ENCODE peak calls at places on chromosomes 2 and 18, in eight cellular contexts. W is Ammon's horn; L is aorta; Z is KBM-7; B is transverse colon; X is neuronal stem cell; F is stimulated activated CD4-positive, alpha-beta T cell treated with anti-CD3 and anti-CD28 coated beads, Interleukin-12 subunit alpha, Interleukin-12 subunit beta, amount 100 ng/mL, for 4 hours; I is chondrocyte. A is an unnamed sample.
A peak's percentile ranks its signal among the peaks of the same experiment; 100 is the strongest.

GRCh38 chr2:29606105-29606871 is 315.1 kb downstream of the ALK start:
- DNase-seq in W (no peak), Z (no peak), F (no peak), L (no peak), B (no peak), I (no peak), X (no peak), A (no peak)

GRCh38 chr2:151261977-151262291 is 271 bp upstream of the RBM43 start:
- DNase-seq in Z (no peak), B (no peak), F (no peak), I (no peak), W (no peak), X (no peak), L (no peak), A (no peak)

GRCh38 chr2:213422211-213422610 is 137.9 kb downstream of the SPAG16 start:
- DNase-seq in B (no peak), L (no peak), Z (no peak), W (no peak), F (no peak), I (no peak), X (no peak), A (no peak)

GRCh38 chr2:65489269-65489668 is 56.9 kb upstream of the SPRED2 start:
- DNase-seq in I (no peak), Z (no peak), F (no peak), L (no peak), B (peak; percentile 43), W (no peak), X (no peak), A (no peak)

GRCh38 chr2:98348066-98348561 is 1.9 kb downstream of the CNGA3 start:
- DNase-seq in Z (peak; percentile 4), B (no peak), L (no peak), I (no peak), X (peak; percentile 30), W (peak; percentile 68), F (no peak), A (no peak)

GRCh38 chr2:240760576-240761246 is 59.3 kb downstream of the KIF1A start:
- DNase-seq in B (no peak), I (no peak), W (no peak), L (no peak), Z (no peak), F (no peak), X (no peak), A (no peak)

GRCh38 chr2:122236152-122236892 is 480.9 kb downstream of the TSN start:
- DNase-seq in B (no peak), W (peak; percentile 28), F (no peak), X (no peak), L (peak; percentile 79), I (no peak), Z (no peak), A (no peak)

GRCh38 chr2:241036397-241036963 is 38.1 kb downstream of the SNED1 start:
- DNase-seq in X (peak; percentile 56), I (no peak), W (no peak), L (no peak), B (peak; percentile 69), Z (no peak), F (peak; percentile 31), A (no peak)

GRCh38 chr2:181952413-181953226 is 33.0 kb upstream of the PPP1R1C start:
- DNase-seq in W (no peak), Z (no peak), F (no peak), B (no peak), L (no peak), X (no peak), I (no peak), A (no peak)

GRCh38 chr2:191304939-191305875 is 60.0 kb downstream of the MYO1B start:
- DNase-seq in X (no peak), L (no peak), I (no peak), Z (no peak), F (no peak), B (peak; percentile 17), W (no peak), A (peak; percentile 2)

GRCh38 chr18:35616664-35617423 is 35.3 kb downstream of the GALNT1 start:
- DNase-seq in Z (peak; percentile 90), I (no peak), B (peak; percentile 66), L (no peak), F (peak; percentile 40), W (peak; percentile 56), X (no peak), A (no peak)

GRCh38 chr2:7658486-7658885 is 741.3 kb downstream of the RNF144A start:
- DNase-seq in X (no peak), Z (no peak), I (no peak), F (no peak), W (no peak), L (no peak), B (no peak), A (no peak)

GRCh38 chr2:230885467-230886130 is 20.9 kb downstream of the ITM2C start:
- DNase-seq in Z (peak; percentile 75), X (peak; percentile 66), W (peak; percentile 91), I (peak; percentile 24), B (no peak), F (no peak), L (no peak), A (no peak)

GRCh38 chr18:21599585-21600525 is 649 bp downstream of the ESCO1 start:
- DNase-seq in I (no peak), W (no peak), F (peak; percentile 55), Z (peak; percentile 34), B (peak; percentile 73), L (no peak), X (no peak), A (peak; percentile 56)

GRCh38 chr2:126543081-126543480 is 112.9 kb upstream of the GYPC start:
- DNase-seq in Z (peak; percentile 2), B (no peak), L (no peak), F (no peak), X (no peak), I (no peak), W (no peak), A (no peak)

GRCh38 chr18:50275503-50276036 is 5.8 kb downstream of the MBD1 start:
- DNase-seq in F (no peak), X (no peak), I (no peak), Z (no peak), B (no peak), L (no peak), W (no peak), A (no peak)

GRCh38 chr2:274503-274902 is 9.8 kb downstream of the ACP1 start:
- DNase-seq in L (no peak), I (no peak), F (no peak), W (no peak), Z (peak; percentile 32), X (no peak), B (no peak), A (no peak)

GRCh38 chr18:11654736-11655604 is 34.1 kb upstream of the GNAL start:
- DNase-seq in X (peak; percentile 46), L (peak; percentile 90), Z (peak; percentile 66), B (peak; percentile 41), I (no peak), F (peak; percentile 49), W (peak; percentile 68), A (peak; percentile 15)

GRCh38 chr18:44128365-44128764 is 552.3 kb upstream of the SETBP1 start:
- DNase-seq in L (no peak), B (no peak), W (no peak), X (no peak), I (no peak), Z (no peak), F (no peak), A (no peak)

GRCh38 chr2:162734866-162735265 is 103.7 kb downstream of the KCNH7 start:
- DNase-seq in F (no peak), I (no peak), Z (no peak), L (no peak), B (no peak), X (no peak), W (no peak), A (no peak)

GRCh38 chr18:48802543-48803428 is 148.0 kb downstream of the SMAD7 start:
- DNase-seq in F (no peak), L (peak; percentile 75), Z (no peak), X (no peak), W (peak; percentile 50), B (peak; percentile 6), I (peak; percentile 72), A (no peak)

GRCh38 chr2:20594048-20594750 is 56.7 kb downstream of the HS1BP3 start:
- DNase-seq in F (no peak), I (peak; percentile 25), B (peak; percentile 3), W (no peak), Z (no peak), X (no peak), L (no peak), A (no peak)

GRCh38 chr2:206063635-206064034 is 22.3 kb downstream of the INO80D start:
- DNase-seq in Z (no peak), L (no peak), W (no peak), B (no peak), I (no peak), F (no peak), X (no peak), A (no peak)

GRCh38 chr2:185208261-185208660 is 530.3 kb upstream of the FSIP2 start:
- DNase-seq in Z (peak; percentile 66), B (peak; percentile 9), W (peak; percentile 22), I (no peak), F (no peak), L (no peak), X (peak; percentile 48), A (no peak)

GRCh38 chr2:127535941-127536340 is 458 bp downstream of the MYO7B start:
- DNase-seq in X (no peak), F (no peak), W (no peak), Z (no peak), L (no peak), B (peak; percentile 46), I (no peak), A (no peak)

GRCh38 chr18:48848641-48849143 is 102.1 kb downstream of the SMAD7 start:
- DNase-seq in L (no peak), F (no peak), W (no peak), Z (no peak), I (no peak), X (no peak), B (no peak), A (no peak)

GRCh38 chr2:205776139-205776538 is 93.8 kb downstream of the NRP2 start:
- DNase-seq in I (no peak), L (no peak), Z (peak; percentile 62), F (no peak), X (peak; percentile 21), W (peak; percentile 24), B (peak; percentile 58), A (no peak)

GRCh38 chr2:31980674-31981356 is 30.0 kb downstream of the MEMO1 start:
- DNase-seq in Z (peak; percentile 44), X (no peak), L (no peak), B (no peak), I (no peak), W (peak; percentile 36), F (no peak), A (no peak)

GRCh38 chr2:241801611-241802420 is 7.2 kb upstream of the NEU4 start:
- DNase-seq in L (peak; percentile 73), W (no peak), F (no peak), I (no peak), X (no peak), B (peak; percentile 13), Z (no peak), A (no peak)

GRCh38 chr2:239589855-239590254 is 189.0 kb upstream of the HDAC4 start:
- DNase-seq in B (no peak), F (no peak), Z (no peak), X (no peak), L (peak; percentile 67), W (no peak), I (peak; percentile 52), A (no peak)

GRCh38 chr2:119598576-119598975 is 54.3 kb downstream of the CFAP221 start:
- DNase-seq in Z (no peak), F (no peak), L (no peak), W (peak; percentile 35), X (no peak), I (no peak), B (no peak), A (no peak)

GRCh38 chr18:59357928-59358327 is 1.1 kb downstream of the LMAN1 start:
- DNase-seq in W (no peak), I (no peak), Z (peak; percentile 18), B (no peak), X (no peak), F (no peak), L (no peak), A (no peak)

GRCh38 chr2:47250576-47251403 is 95.7 kb upstream of the STPG4 start:
- DNase-seq in I (no peak), X (no peak), L (no peak), B (no peak), F (no peak), W (no peak), Z (peak; percentile 13), A (no peak)

GRCh38 chr2:172442072-172442895 is 14.9 kb downstream of the ITGA6 start:
- DNase-seq in W (no peak), I (no peak), B (peak; percentile 87), L (no peak), F (peak; percentile 49), Z (no peak), X (no peak), A (no peak)

A was measured in amygdala.